ENCODE peak calls at places on chromosomes 5 and 9, in six cellular contexts. One of them, this sample, is unnamed.

GRCh38 chr9:88684046-88684445 is 149.1 kb downstream of the NXNL2 start:
- DNase-seq in fibroblast of lung: no peak
- DNase-seq in Caco-2: no peak
- DNase-seq in nephron progenitor cell: no peak
- DNase-seq in transverse colon: no peak
- DNase-seq in fibroblast of pulmonary artery: no peak
- DNase-seq in this sample: no peak

GRCh38 chr5:169336234-169336633 is 35.3 kb upstream of the SLIT3 start:
- DNase-seq in fibroblast of lung: no peak
- DNase-seq in transverse colon: no peak
- DNase-seq in nephron progenitor cell: no peak
- DNase-seq in fibroblast of pulmonary artery: no peak
- DNase-seq in Caco-2: no peak
- DNase-seq in this sample: no peak

GRCh38 chr9:110255417-110256141 is 728 bp downstream of the TXN start:
- DNase-seq in Caco-2: peak; percentile 59
- DNase-seq in transverse colon: peak; percentile 78
- DNase-seq in fibroblast of pulmonary artery: peak; percentile 48
- DNase-seq in fibroblast of lung: peak; percentile 56
- DNase-seq in nephron progenitor cell: peak; percentile 51
- DNase-seq in this sample: peak; percentile 54

GRCh38 chr5:172477466-172477865 is 23.1 kb upstream of the SH3PXD2B start:
- DNase-seq in fibroblast of lung: peak; percentile 39
- DNase-seq in transverse colon: no peak
- DNase-seq in nephron progenitor cell: no peak
- DNase-seq in Caco-2: no peak
- DNase-seq in fibroblast of pulmonary artery: peak; percentile 44
- DNase-seq in this sample: no peak

GRCh38 chr9:93223241-93224180 is 39.6 kb downstream of the WNK2 start:
- DNase-seq in fibroblast of pulmonary artery: peak; percentile 31
- DNase-seq in transverse colon: peak; percentile 66
- DNase-seq in Caco-2: no peak
- DNase-seq in nephron progenitor cell: no peak
- DNase-seq in fibroblast of lung: peak; percentile 79
- DNase-seq in this sample: peak; percentile 33

GRCh38 chr5:2153808-2154207 is 271.1 kb upstream of the IRX4 start:
- DNase-seq in fibroblast of pulmonary artery: no peak
- DNase-seq in fibroblast of lung: no peak
- DNase-seq in nephron progenitor cell: no peak
- DNase-seq in Caco-2: no peak
- DNase-seq in transverse colon: no peak
- DNase-seq in this sample: no peak

GRCh38 chr5:55927861-55928655 is 66.7 kb downstream of the IL6ST start:
- DNase-seq in fibroblast of pulmonary artery: no peak
- DNase-seq in Caco-2: peak; percentile 79
- DNase-seq in fibroblast of lung: no peak
- DNase-seq in nephron progenitor cell: no peak
- DNase-seq in transverse colon: no peak
- DNase-seq in this sample: no peak

GRCh38 chr9:135075234-135076142 is 12.0 kb upstream of the OLFM1 start:
- DNase-seq in fibroblast of lung: peak; percentile 15
- DNase-seq in transverse colon: peak; percentile 39
- DNase-seq in nephron progenitor cell: peak; percentile 66
- DNase-seq in fibroblast of pulmonary artery: no peak
- DNase-seq in Caco-2: peak; percentile 7
- DNase-seq in this sample: peak; percentile 78

GRCh38 chr5:16144416-16144815 is 35.2 kb downstream of the MARCHF11 start:
- DNase-seq in fibroblast of lung: no peak
- DNase-seq in transverse colon: no peak
- DNase-seq in nephron progenitor cell: no peak
- DNase-seq in fibroblast of pulmonary artery: no peak
- DNase-seq in Caco-2: no peak
- DNase-seq in this sample: no peak

GRCh38 chr9:91360551-91361293 is 996 bp downstream of the AUH start:
- DNase-seq in Caco-2: no peak
- DNase-seq in fibroblast of pulmonary artery: no peak
- DNase-seq in fibroblast of lung: no peak
- DNase-seq in transverse colon: no peak
- DNase-seq in nephron progenitor cell: no peak
- DNase-seq in this sample: no peak

GRCh38 chr5:146560205-146560812 is 44.3 kb upstream of the GPR151 start:
- DNase-seq in fibroblast of lung: peak; percentile 81
- DNase-seq in transverse colon: no peak
- DNase-seq in fibroblast of pulmonary artery: peak; percentile 4
- DNase-seq in Caco-2: no peak
- DNase-seq in nephron progenitor cell: no peak
- DNase-seq in this sample: no peak

GRCh38 chr5:138668981-138669380 is 84.2 kb upstream of the CTNNA1 start:
- DNase-seq in fibroblast of lung: peak; percentile 64
- DNase-seq in transverse colon: no peak
- DNase-seq in fibroblast of pulmonary artery: no peak
- DNase-seq in nephron progenitor cell: no peak
- DNase-seq in Caco-2: peak; percentile 54
- DNase-seq in this sample: no peak

GRCh38 chr5:10591946-10592345 is 28.1 kb downstream of the ANKRD33B start:
- DNase-seq in nephron progenitor cell: no peak
- DNase-seq in fibroblast of lung: no peak
- DNase-seq in transverse colon: no peak
- DNase-seq in fibroblast of pulmonary artery: no peak
- DNase-seq in Caco-2: no peak
- DNase-seq in this sample: no peak

GRCh38 chr5:36596756-36597155 is 9.7 kb upstream of the SLC1A3 start:
- DNase-seq in fibroblast of lung: no peak
- DNase-seq in nephron progenitor cell: no peak
- DNase-seq in fibroblast of pulmonary artery: no peak
- DNase-seq in Caco-2: no peak
- DNase-seq in transverse colon: no peak
- DNase-seq in this sample: no peak

GRCh38 chr5:169650701-169651331 is 13.7 kb downstream of the DOCK2 start:
- DNase-seq in fibroblast of lung: peak; percentile 91
- DNase-seq in fibroblast of pulmonary artery: peak; percentile 77
- DNase-seq in transverse colon: no peak
- DNase-seq in nephron progenitor cell: no peak
- DNase-seq in Caco-2: no peak
- DNase-seq in this sample: no peak

GRCh38 chr5:66247176-66247960 is 103.3 kb downstream of the SREK1 start:
- DNase-seq in fibroblast of pulmonary artery: peak; percentile 83
- DNase-seq in nephron progenitor cell: no peak
- DNase-seq in Caco-2: no peak
- DNase-seq in transverse colon: no peak
- DNase-seq in fibroblast of lung: peak; percentile 86
- DNase-seq in this sample: no peak

GRCh38 chr5:89878140-89878570 is 531.4 kb downstream of the CETN3 start:
- DNase-seq in Caco-2: no peak
- DNase-seq in transverse colon: no peak
- DNase-seq in fibroblast of pulmonary artery: peak; percentile 88
- DNase-seq in nephron progenitor cell: no peak
- DNase-seq in fibroblast of lung: peak; percentile 99
- DNase-seq in this sample: no peak

GRCh38 chr5:65808261-65808741 is 86.3 kb downstream of the NLN start:
- DNase-seq in fibroblast of lung: peak; percentile 54
- DNase-seq in fibroblast of pulmonary artery: no peak
- DNase-seq in transverse colon: no peak
- DNase-seq in nephron progenitor cell: no peak
- DNase-seq in Caco-2: no peak
- DNase-seq in this sample: peak; percentile 26

GRCh38 chr9:124218438-124219289 is 39.1 kb upstream of the NEK6 start:
- DNase-seq in fibroblast of pulmonary artery: peak; percentile 42
- DNase-seq in fibroblast of lung: peak; percentile 47
- DNase-seq in transverse colon: peak; percentile 77
- DNase-seq in Caco-2: peak; percentile 33
- DNase-seq in nephron progenitor cell: no peak
- DNase-seq in this sample: no peak

GRCh38 chr9:133661846-133662636 is 25.9 kb downstream of the DBH start:
- DNase-seq in transverse colon: no peak
- DNase-seq in fibroblast of pulmonary artery: no peak
- DNase-seq in fibroblast of lung: peak; percentile 31
- DNase-seq in Caco-2: no peak
- DNase-seq in nephron progenitor cell: no peak
- DNase-seq in this sample: no peak

GRCh38 chr9:134165357-134166315 is 1.3 kb upstream of the RNU6ATAC start:
- DNase-seq in transverse colon: peak; percentile 28
- DNase-seq in fibroblast of pulmonary artery: peak; percentile 38
- DNase-seq in nephron progenitor cell: no peak
- DNase-seq in fibroblast of lung: peak; percentile 30
- DNase-seq in Caco-2: peak; percentile 62
- DNase-seq in this sample: no peak

GRCh38 chr9:4566806-4567205 is 76.5 kb downstream of the SLC1A1 start:
- DNase-seq in nephron progenitor cell: no peak
- DNase-seq in fibroblast of lung: no peak
- DNase-seq in transverse colon: no peak
- DNase-seq in fibroblast of pulmonary artery: no peak
- DNase-seq in Caco-2: no peak
- DNase-seq in this sample: no peak

GRCh38 chr9:112748041-112748440 is 2.5 kb upstream of the SNX30 start:
- DNase-seq in Caco-2: no peak
- DNase-seq in fibroblast of pulmonary artery: no peak
- DNase-seq in fibroblast of lung: no peak
- DNase-seq in nephron progenitor cell: no peak
- DNase-seq in transverse colon: no peak
- DNase-seq in this sample: no peak

GRCh38 chr9:112747094-112747493 is 3.5 kb upstream of the SNX30 start:
- DNase-seq in fibroblast of lung: no peak
- DNase-seq in nephron progenitor cell: no peak
- DNase-seq in fibroblast of pulmonary artery: no peak
- DNase-seq in transverse colon: no peak
- DNase-seq in Caco-2: no peak
- DNase-seq in this sample: no peak

GRCh38 chr9:112744177-112744576 is 6.4 kb upstream of the SNX30 start:
- DNase-seq in transverse colon: no peak
- DNase-seq in fibroblast of lung: no peak
- DNase-seq in nephron progenitor cell: no peak
- DNase-seq in fibroblast of pulmonary artery: peak; percentile 73
- DNase-seq in Caco-2: no peak
- DNase-seq in this sample: no peak

DNA sequence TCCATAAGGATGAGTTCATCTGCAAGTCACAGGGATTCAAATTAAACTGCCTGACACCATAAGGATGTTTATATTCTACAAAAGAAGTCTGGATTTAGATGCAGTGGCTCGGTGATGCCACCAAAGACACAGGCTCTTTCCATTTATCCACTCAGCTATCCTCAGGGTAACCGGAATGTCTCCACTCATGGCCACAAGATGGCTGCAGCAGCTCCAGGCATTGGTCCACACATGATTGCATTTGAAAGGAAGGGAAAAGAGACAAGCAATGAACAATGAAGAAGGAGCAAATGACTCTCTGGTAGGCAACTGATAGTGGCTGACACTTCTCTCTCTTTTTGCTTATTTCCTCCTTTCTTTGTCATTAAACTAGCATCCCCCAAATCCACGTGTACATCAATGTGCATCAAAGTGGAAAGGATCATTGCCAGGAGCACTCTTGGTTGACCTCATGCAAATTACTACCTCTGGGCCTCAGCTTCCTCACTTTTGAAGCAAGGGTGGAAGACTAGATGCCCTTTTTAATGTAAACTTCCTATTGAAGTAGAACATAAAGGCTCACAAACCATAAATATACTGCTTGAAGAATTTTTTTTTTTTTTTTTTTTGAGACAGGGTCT is 7.2 kb upstream of the SNX30 start:
- DNase-seq in fibroblast of lung: no peak
- DNase-seq in nephron progenitor cell: no peak
- DNase-seq in Caco-2: no peak
- DNase-seq in fibroblast of pulmonary artery: no peak
- DNase-seq in transverse colon: no peak
- DNase-seq in this sample: no peak
- TF ChIP-seq CTCF in fibroblast of lung: no peak
- TF ChIP-seq CTCF in nephron progenitor cell: no peak
- TF ChIP-seq CTCF in Caco-2: peak; percentile 24
- TF ChIP-seq CTCF in fibroblast of pulmonary artery: peak; percentile 16
- TF ChIP-seq CTCF in transverse colon: no peak
- TF ChIP-seq CTCF in this sample: no peak

GRCh38 chr9:99167120-99167519 is 54.6 kb downstream of the ALG2 start:
- DNase-seq in transverse colon: no peak
- DNase-seq in Caco-2: no peak
- DNase-seq in fibroblast of lung: no peak
- DNase-seq in fibroblast of pulmonary artery: no peak
- DNase-seq in nephron progenitor cell: no peak
- DNase-seq in this sample: no peak
- TF ChIP-seq CTCF in transverse colon: no peak
- TF ChIP-seq CTCF in Caco-2: no peak
- TF ChIP-seq CTCF in fibroblast of lung: no peak
- TF ChIP-seq CTCF in fibroblast of pulmonary artery: no peak
- TF ChIP-seq CTCF in nephron progenitor cell: no peak
- TF ChIP-seq CTCF in this sample: no peak

GRCh38 chr9:95268681-95269080 is 48.8 kb downstream of the FANCC start:
- DNase-seq in transverse colon: no peak
- DNase-seq in fibroblast of pulmonary artery: peak; percentile 52
- DNase-seq in Caco-2: peak; percentile 68
- DNase-seq in fibroblast of lung: peak; percentile 27
- DNase-seq in nephron progenitor cell: no peak
- DNase-seq in this sample: peak; percentile 41
- TF ChIP-seq CTCF in transverse colon: no peak
- TF ChIP-seq CTCF in fibroblast of pulmonary artery: peak; percentile 56
- TF ChIP-seq CTCF in Caco-2: peak; percentile 36
- TF ChIP-seq CTCF in fibroblast of lung: peak; percentile 50
- TF ChIP-seq CTCF in nephron progenitor cell: no peak
- TF ChIP-seq CTCF in this sample: no peak

DNA sequence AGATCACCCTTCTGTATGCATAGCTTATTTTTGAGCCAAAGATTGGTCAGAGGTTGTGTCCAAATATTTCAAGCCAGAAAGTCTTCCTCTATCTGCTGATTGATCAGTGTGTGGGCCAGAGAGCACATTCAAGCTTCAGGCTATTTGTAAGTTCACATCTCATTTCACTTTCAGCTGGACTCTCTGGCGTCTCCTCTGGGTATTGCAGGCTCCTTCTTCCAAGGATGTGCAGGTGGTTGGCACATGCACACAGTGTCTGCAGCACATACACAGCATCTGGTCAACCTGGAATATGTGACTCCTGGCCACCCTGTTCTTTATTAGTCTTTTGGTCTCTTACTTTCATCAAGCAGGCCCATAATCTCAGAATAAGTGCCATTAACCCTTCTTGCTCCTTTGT is 516.1 kb downstream of the ANXA1 start:
- DNase-seq in nephron progenitor cell: no peak
- DNase-seq in transverse colon: no peak
- DNase-seq in fibroblast of pulmonary artery: no peak
- DNase-seq in Caco-2: peak; percentile 32
- DNase-seq in fibroblast of lung: peak; percentile 8
- DNase-seq in this sample: no peak
- TF ChIP-seq CTCF in nephron progenitor cell: no peak
- TF ChIP-seq CTCF in transverse colon: no peak
- TF ChIP-seq CTCF in fibroblast of pulmonary artery: peak; percentile 9
- TF ChIP-seq CTCF in Caco-2: no peak
- TF ChIP-seq CTCF in fibroblast of lung: no peak
- TF ChIP-seq CTCF in this sample: peak; percentile 55

GRCh38 chr5:69270827-69271226 is 36.1 kb downstream of the CDK7 start:
- DNase-seq in fibroblast of lung: no peak
- DNase-seq in Caco-2: no peak
- DNase-seq in nephron progenitor cell: no peak
- DNase-seq in transverse colon: no peak
- DNase-seq in fibroblast of pulmonary artery: no peak
- DNase-seq in this sample: no peak
- TF ChIP-seq CTCF in fibroblast of lung: no peak
- TF ChIP-seq CTCF in Caco-2: no peak
- TF ChIP-seq CTCF in nephron progenitor cell: no peak
- TF ChIP-seq CTCF in transverse colon: no peak
- TF ChIP-seq CTCF in fibroblast of pulmonary artery: no peak
- TF ChIP-seq CTCF in this sample: no peak